ENCODE peak calls at places on chromosomes 2 and 18, in four cellular contexts. O is fibroblast of the aortic adventitia, R is choroid plexus epithelial cell, F is cardiac fibroblast. V is an unnamed sample.

GRCh38 chr2:20634430-20635095 is 16.3 kb downstream of the HS1BP3 start:
- DNase-seq in F (peak), O (peak), R (peak), V (peak)

GRCh38 chr2:147863835-147864234 is 19.0 kb downstream of the ACVR2A start:
- DNase-seq in O (no peak), F (no peak), R (no peak), V (no peak)

GRCh38 chr2:23520256-23520655 is 135.3 kb downstream of the KLHL29 start:
- DNase-seq in R (no peak), F (no peak), O (no peak), V (no peak)

GRCh38 chr2:232833830-232834229 is 36.2 kb upstream of the SNORC start:
- DNase-seq in R (no peak), O (no peak), F (peak), V (no peak)

GRCh38 chr2:185979546-185980071 is 241.0 kb downstream of the FSIP2 start:
- DNase-seq in R (no peak), O (no peak), F (no peak), V (peak)

GRCh38 chr2:20369366-20369765 is 18.7 kb upstream of the PUM2 start:
- DNase-seq in R (no peak), F (no peak), O (no peak), V (no peak)

GRCh38 chr2:68734688-68735525 is at the start of gene ARHGAP25:
- DNase-seq in F (no peak), R (no peak), O (no peak), V (no peak)

GRCh38 chr2:133566967-133567645 is 1.2 kb downstream of the NCKAP5 start:
- DNase-seq in F (peak), O (peak), R (peak), V (peak)

GRCh38 chr2:161571051-161571429 is 53.2 kb upstream of the SLC4A10 start:
- DNase-seq in R (no peak), O (no peak), F (no peak), V (no peak)

GRCh38 chr2:46811379-46812310 is 104.0 kb downstream of the MCFD2 start:
- DNase-seq in F (no peak), O (no peak), R (no peak), V (no peak)

GRCh38 chr2:38515155-38516074 is 87.3 kb downstream of the HNRNPLL start:
- DNase-seq in O (peak), F (peak), R (peak), V (peak)

GRCh38 chr18:77103181-77103875 is 29.3 kb downstream of the MBP start:
- DNase-seq in R (peak), O (peak), F (peak), V (no peak)

GRCh38 chr2:216071452-216071851 is 10.2 kb downstream of the PECR start:
- DNase-seq in O (peak), F (peak), R (peak), V (no peak)

GRCh38 chr2:216664593-216665034 is 30.7 kb downstream of the IGFBP5 start:
- DNase-seq in R (peak), F (peak), O (no peak), V (peak)

GRCh38 chr2:227153307-227153706 is 10.7 kb downstream of the COL4A4 start:
- DNase-seq in R (peak), F (no peak), O (peak), V (no peak)

GRCh38 chr2:230643576-230644291 is 68.9 kb upstream of the CAB39 start:
- DNase-seq in R (no peak), O (no peak), F (peak), V (no peak)

GRCh38 chr18:62170857-62171256 is 16.0 kb downstream of the PIGN start:
- DNase-seq in R (no peak), F (no peak), O (no peak), V (no peak)

GRCh38 chr2:225411452-225411851 is 11.9 kb downstream of the NYAP2 start:
- DNase-seq in O (no peak), F (no peak), R (no peak), V (no peak)

GRCh38 chr18:79964330-79965118 is at the start of gene HSBP1L1:
- DNase-seq in F (peak), O (peak), R (no peak), V (peak)

GRCh38 chr2:132448331-132448730 is 31.7 kb downstream of the GPR39 start:
- DNase-seq in O (no peak), F (peak), R (no peak), V (no peak)

GRCh38 chr2:231099918-231100317 is 24.9 kb downstream of the HTR2B start:
- DNase-seq in R (no peak), F (peak), O (no peak), V (no peak)

GRCh38 chr2:68365087-68365486 is at the start of gene PLEK:
- DNase-seq in O (no peak), R (peak), F (no peak), V (no peak)

GRCh38 chr2:18479901-18480369 is 80.5 kb downstream of the RDH14 start:
- DNase-seq in R (no peak), F (peak), O (peak), V (no peak)

GRCh38 chr2:88258208-88258607 is 88.1 kb downstream of the THNSL2 start:
- DNase-seq in F (no peak), O (no peak), R (no peak), V (peak)

GRCh38 chr18:69839989-69840388 is 107.7 kb downstream of the CD226 start:
- DNase-seq in O (no peak), F (no peak), R (no peak), V (no peak)

GRCh38 chr18:69843047-69843446 is 104.6 kb downstream of the CD226 start:
- DNase-seq in F (no peak), O (no peak), R (no peak), V (no peak)

GRCh38 chr18:69844656-69845055 is 103.0 kb downstream of the CD226 start:
- DNase-seq in F (no peak), R (no peak), O (no peak), V (no peak)

GRCh38 chr18:69840445-69840844 is 107.2 kb downstream of the CD226 start:
- DNase-seq in R (peak), F (peak), O (peak), V (no peak)

GRCh38 chr18:69845588-69846506 is 101.8 kb downstream of the CD226 start:
- DNase-seq in R (no peak), F (peak), O (peak), V (no peak)
- TF ChIP-seq CTCF in R (no peak), F (no peak), O (no peak), V (no peak)

GRCh38 chr18:11136241-11136640 is 13.1 kb downstream of the PIEZO2 start:
- DNase-seq in O (no peak), F (no peak), R (peak), V (no peak)

GRCh38 chr18:11137400-11137799 is 12.0 kb downstream of the PIEZO2 start:
- DNase-seq in R (no peak), F (no peak), O (no peak), V (no peak)
- TF ChIP-seq CTCF in R (no peak), F (no peak), O (no peak), V (no peak)

DNA sequence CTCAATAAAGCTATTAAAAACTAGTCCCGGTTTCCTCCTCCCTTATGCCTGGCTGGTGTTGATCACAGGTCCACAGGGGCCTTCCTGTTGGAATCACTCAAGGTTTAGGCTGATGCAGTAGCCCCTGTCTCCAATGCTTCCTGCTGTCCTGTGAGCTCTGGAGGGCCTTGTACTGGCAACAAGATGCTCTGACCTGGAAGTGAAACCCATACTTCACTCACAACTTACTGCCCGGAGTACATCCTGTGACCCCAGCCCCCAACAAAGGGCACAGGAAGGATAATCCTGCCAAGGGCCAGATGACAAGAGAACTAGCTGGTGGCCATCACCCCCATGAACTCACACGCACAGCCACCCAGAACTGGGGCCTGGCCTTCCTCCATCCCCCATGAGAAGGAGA is 50.3 kb downstream of the ZBTB7C start:
- DNase-seq in R (no peak), F (no peak), O (no peak), V (no peak)
- TF ChIP-seq CTCF in R (no peak), F (no peak), O (no peak), V (no peak)

DNA sequence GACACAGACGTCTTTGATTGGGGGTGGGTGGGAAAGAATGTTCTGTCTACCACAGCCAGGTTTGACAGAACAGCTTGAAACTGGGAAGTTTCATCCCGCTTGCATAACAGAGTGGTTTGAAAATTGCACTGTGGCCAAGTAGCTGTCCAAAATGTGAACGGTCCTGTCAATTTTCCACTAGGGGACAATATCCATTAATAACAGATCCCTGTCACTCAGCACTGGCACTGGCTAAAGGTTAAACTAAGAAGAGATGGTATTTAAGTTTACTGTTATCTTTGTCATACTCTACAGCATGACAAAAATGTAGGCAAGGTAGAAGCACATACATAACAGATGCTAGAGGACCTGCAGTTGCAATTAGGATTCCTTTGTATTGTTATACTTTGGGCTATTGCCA is 55.6 kb upstream of the ACMSD start:
- DNase-seq in R (peak), F (peak), O (no peak), V (no peak)
- TF ChIP-seq CTCF in R (peak), F (peak), O (no peak), V (no peak)

GRCh38 chr2:207528980-207529329 is 807 bp upstream of the CREB1 start:
- DNase-seq in O (peak), F (peak), R (peak), V (peak)
- TF ChIP-seq CTCF in O (peak), F (peak), R (peak), V (peak)

V was measured in MCF 10A.